ENCODE peak calls at places on chromosomes 3 and 15, in nine cellular contexts. E, X, Z, V, N, R, W, L and B are unnamed samples.

GRCh38 chr3:122660575-122660974 is 20.1 kb upstream of the PARP14 start:
- DNase-seq in E (no peak), X (no peak), Z (peak; percentile 18), V (no peak), N (no peak), R (no peak), W (no peak), L (no peak), B (no peak)

GRCh38 chr3:59980576-59980975 is 930.8 kb upstream of the CFAP20DC start:
- DNase-seq in E (no peak), X (no peak), Z (no peak), V (no peak), N (no peak), R (no peak), W (no peak), L (no peak), B (no peak)

GRCh38 chr3:102457644-102458043 is 22.8 kb downstream of the ZPLD1 start:
- DNase-seq in E (no peak), X (no peak), Z (no peak), V (no peak), N (no peak), R (no peak), W (no peak), L (no peak), B (no peak)

GRCh38 chr15:68053997-68054657 is at the start of gene PIAS1:
- DNase-seq in E (peak; percentile 90), X (peak; percentile 94), Z (peak; percentile 93), V (peak; percentile 91), N (peak; percentile 62), R (peak; percentile 96), W (peak; percentile 96), L (peak; percentile 96), B (peak; percentile 95)

GRCh38 chr15:28111552-28111951 is 12.4 kb upstream of the OCA2 start:
- DNase-seq in E (no peak), X (no peak), Z (no peak), V (no peak), N (no peak), R (no peak), W (no peak), L (no peak), B (no peak)

GRCh38 chr3:99319961-99320360 is 318.4 kb upstream of the COL8A1 start:
- DNase-seq in E (peak; percentile 89), X (no peak), Z (no peak), V (no peak), N (no peak), R (no peak), W (no peak), L (no peak), B (no peak)

GRCh38 chr15:92159906-92160841 is 233.5 kb upstream of the ST8SIA2 start:
- DNase-seq in E (no peak), X (no peak), Z (no peak), V (no peak), N (no peak), R (no peak), W (no peak), L (peak; percentile 30), B (no peak)

GRCh38 chr3:160739079-160739478 is 17.0 kb upstream of the PPM1L start:
- DNase-seq in E (no peak), X (no peak), Z (no peak), V (no peak), N (no peak), R (no peak), W (no peak), L (no peak), B (no peak)

GRCh38 chr15:90857337-90857736 is 11.1 kb upstream of the FURIN start:
- DNase-seq in E (no peak), X (no peak), Z (no peak), V (no peak), N (no peak), R (no peak), W (no peak), L (no peak), B (no peak)

GRCh38 chr15:70387086-70387485 is 289.4 kb upstream of the TLE3 start:
- DNase-seq in E (no peak), X (no peak), Z (no peak), V (no peak), N (no peak), R (no peak), W (no peak), L (no peak), B (no peak)

GRCh38 chr15:101012326-101013040 is 93.3 kb downstream of the LRRK1 start:
- DNase-seq in E (no peak), X (peak; percentile 7), Z (no peak), V (no peak), N (no peak), R (no peak), W (no peak), L (no peak), B (no peak)

GRCh38 chr3:188294823-188295487 is 141.0 kb downstream of the LPP start:
- DNase-seq in E (peak; percentile 93), X (peak; percentile 74), Z (no peak), V (no peak), N (no peak), R (no peak), W (no peak), L (peak; percentile 62), B (no peak)

GRCh38 chr3:43863966-43864933 is 173.5 kb downstream of the ABHD5 start:
- DNase-seq in E (no peak), X (no peak), Z (no peak), V (no peak), N (no peak), R (no peak), W (no peak), L (no peak), B (no peak)